ENCODE peak calls at places on chromosomes 6 and 20, in eight cellular contexts. N is fibroblast of lung, K is cardiac fibroblast, Q is AG04450, A is lower lobe of right lung, J is suprapubic skin, I is HCT116, R is mammary epithelial cell. S is an unnamed sample.

GRCh38 chr6:156508126-156508525 is 269.1 kb upstream of the ARID1B start:
- DNase-seq in J (no peak), I (no peak), K (no peak), A (no peak), Q (no peak), N (no peak), R (no peak), S (no peak)

GRCh38 chr20:40156600-40157307 is 532.3 kb downstream of the MAFB start:
- DNase-seq in N (no peak), R (no peak), K (no peak), A (no peak), Q (no peak), J (no peak), I (no peak), S (no peak)

GRCh38 chr6:105587349-105588115 is 184.7 kb upstream of the PREP start:
- DNase-seq in Q (no peak), N (peak), J (no peak), K (no peak), R (peak), I (no peak), A (no peak), S (no peak)

GRCh38 chr20:58457083-58457680 is 58.0 kb downstream of the APCDD1L start:
- DNase-seq in R (no peak), A (no peak), J (no peak), I (no peak), K (peak), N (peak), Q (peak), S (peak)

GRCh38 chr6:147201885-147202515 is 2.2 kb upstream of the STXBP5 start:
- DNase-seq in A (no peak), I (no peak), Q (no peak), J (no peak), N (peak), K (peak), R (peak), S (peak)

GRCh38 chr20:54345301-54345724 is 130.1 kb upstream of the DOK5 start:
- DNase-seq in K (peak), Q (peak), A (no peak), J (no peak), N (peak), I (peak), R (peak), S (peak)

GRCh38 chr20:15930324-15931305 is 642.6 kb downstream of the KIF16B start:
- DNase-seq in J (no peak), R (peak), I (no peak), N (peak), Q (peak), A (no peak), K (peak), S (peak)

GRCh38 chr6:49787176-49787575 is at the start of gene PGK2:
- DNase-seq in R (no peak), K (no peak), Q (no peak), I (peak), J (no peak), A (no peak), N (no peak), S (no peak)

GRCh38 chr6:45704056-45704790 is 311.4 kb downstream of the CLIC5 start:
- DNase-seq in Q (no peak), N (peak), R (peak), I (no peak), J (no peak), A (no peak), K (no peak), S (peak)

GRCh38 chr6:38773338-38773737 is 58.2 kb downstream of the DNAH8 start:
- DNase-seq in J (no peak), Q (no peak), N (no peak), A (no peak), R (peak), K (no peak), I (peak), S (no peak)

GRCh38 chr6:121187200-121187832 is 147.0 kb downstream of the TBC1D32 start:
- DNase-seq in K (no peak), I (no peak), Q (no peak), N (no peak), J (no peak), R (no peak), A (no peak), S (no peak)

GRCh38 chr6:54419885-54420284 is 111.6 kb downstream of the TINAG start:
- DNase-seq in I (no peak), N (peak), K (peak), R (peak), A (no peak), J (no peak), Q (peak), S (peak)

GRCh38 chr6:19731286-19731685 is 105.9 kb upstream of the ID4 start:
- DNase-seq in J (no peak), A (no peak), I (peak), R (peak), N (peak), Q (peak), K (peak), S (peak)

GRCh38 chr6:131717815-131718214 is 7.0 kb upstream of the CTAGE9 start:
- DNase-seq in K (no peak), A (no peak), R (peak), Q (no peak), I (no peak), N (no peak), J (no peak), S (peak)

GRCh38 chr6:14110001-14110818 is 7.4 kb upstream of the CD83 start:
- DNase-seq in N (no peak), J (no peak), K (no peak), R (no peak), A (no peak), Q (no peak), I (no peak), S (no peak)

GRCh38 chr6:41658551-41659069 is 20.3 kb downstream of the MDFI start:
- DNase-seq in I (no peak), Q (no peak), K (no peak), R (no peak), N (no peak), J (no peak), A (peak), S (no peak)

GRCh38 chr6:32603888-32604287 is 14.2 kb upstream of the HLA-DRB1 start:
- DNase-seq in N (no peak), R (no peak), K (no peak), A (no peak), J (no peak), I (no peak), Q (no peak), S (no peak)

GRCh38 chr6:47111685-47112084 is 69.6 kb upstream of the ADGRF1 start:
- DNase-seq in A (no peak), I (no peak), K (peak), J (no peak), R (peak), Q (peak), N (peak), S (peak)

GRCh38 chr6:51718533-51718932 is 368.9 kb downstream of the PKHD1 start:
- DNase-seq in I (no peak), Q (no peak), J (no peak), R (no peak), A (no peak), K (no peak), N (no peak), S (no peak)
- TF ChIP-seq CTCF in I (no peak), Q (no peak), J (no peak), R (no peak), A (no peak), K (no peak), N (no peak), S (no peak)

GRCh38 chr20:63737940-63738686 is 1.5 kb upstream of the SLC2A4RG start:
- DNase-seq in R (no peak), I (no peak), K (no peak), A (peak), J (peak), Q (no peak), N (no peak), S (no peak)

GRCh38 chr20:63740070-63740500 is 509 bp downstream of the SLC2A4RG start:
- DNase-seq in I (no peak), K (peak), R (no peak), Q (no peak), A (peak), J (no peak), N (peak), S (peak)

GRCh38 chr20:63737690-63737939 is 1.2 kb downstream of the LIME1 start:
- DNase-seq in J (no peak), I (no peak), A (no peak), R (no peak), K (no peak), Q (no peak), N (no peak), S (no peak)

GRCh38 chr20:63739129-63740069 is at the start of gene SLC2A4RG:
- DNase-seq in K (peak), A (peak), Q (no peak), R (peak), I (no peak), N (peak), J (peak), S (peak)

GRCh38 chr20:63738687-63739128 is 868 bp upstream of the SLC2A4RG start:
- DNase-seq in N (peak), A (peak), R (no peak), J (peak), K (peak), Q (no peak), I (no peak), S (peak)
- H3K4me3 ChIP-seq in N (no peak), A (peak), R (no peak), J (peak), K (no peak), Q (no peak), I (no peak), S (peak)

DNA sequence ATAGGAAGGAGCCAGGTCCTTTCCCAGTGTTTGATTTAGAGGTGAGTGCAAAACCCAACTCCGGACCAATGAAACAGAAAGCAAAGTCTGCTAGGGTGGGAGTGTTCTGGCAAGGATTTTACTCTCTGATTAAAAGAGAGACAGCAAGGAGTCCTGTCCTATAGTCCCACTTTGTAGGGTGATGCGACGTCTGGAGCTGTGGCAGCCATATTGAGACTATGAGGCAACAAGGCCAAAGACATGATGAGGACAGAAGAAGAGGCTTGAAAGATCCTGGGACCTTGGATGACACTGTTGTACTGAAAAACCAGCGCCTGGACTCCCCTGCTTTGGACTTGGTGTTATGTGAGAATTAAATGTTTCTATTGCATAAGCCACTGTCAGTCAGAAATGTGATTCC is 8.1 kb downstream of the SULF2 start:
- DNase-seq in A (no peak), K (no peak), I (no peak), N (no peak), R (no peak), J (no peak), Q (no peak), S (no peak)
- TF ChIP-seq CTCF in A (no peak), K (no peak), I (no peak), N (no peak), R (no peak), J (no peak), Q (no peak), S (no peak)

DNA sequence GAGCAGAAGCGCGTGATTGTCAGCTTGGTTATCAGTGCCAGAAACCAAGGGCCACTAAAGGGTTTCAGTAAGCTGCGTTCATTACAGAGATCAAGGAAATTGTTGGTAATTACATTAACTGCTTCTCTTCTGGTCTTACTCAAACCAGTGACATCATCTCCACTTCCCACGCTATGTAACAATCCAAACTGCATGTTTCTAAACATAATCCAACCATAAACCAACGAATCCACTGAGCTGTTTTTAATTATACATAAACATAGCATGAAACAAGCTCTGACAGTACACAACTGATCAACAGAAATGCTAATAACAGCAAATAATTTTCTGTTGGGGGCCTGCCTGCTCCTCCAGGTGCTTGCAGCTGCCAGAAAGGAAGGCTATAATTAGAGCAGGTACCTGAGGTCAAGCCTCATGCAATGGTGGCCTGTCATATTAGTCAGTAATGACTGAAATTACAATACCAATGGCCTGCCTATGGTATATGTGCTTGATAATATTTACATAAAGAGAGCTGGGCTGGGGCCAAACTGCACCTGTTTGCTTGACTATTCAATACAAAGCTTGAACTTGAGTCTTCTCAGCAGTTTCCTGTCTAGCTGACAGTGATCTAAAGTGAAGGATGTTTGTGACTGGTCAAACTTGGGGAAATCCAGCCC is 40.1 kb downstream of the ILRUN start:
- DNase-seq in Q (peak), A (no peak), K (peak), J (no peak), R (peak), I (no peak), N (peak), S (peak)
- H3K4me3 ChIP-seq in Q (peak), A (peak), K (peak), J (peak), R (peak), I (no peak), N (peak), S (peak)

DNA sequence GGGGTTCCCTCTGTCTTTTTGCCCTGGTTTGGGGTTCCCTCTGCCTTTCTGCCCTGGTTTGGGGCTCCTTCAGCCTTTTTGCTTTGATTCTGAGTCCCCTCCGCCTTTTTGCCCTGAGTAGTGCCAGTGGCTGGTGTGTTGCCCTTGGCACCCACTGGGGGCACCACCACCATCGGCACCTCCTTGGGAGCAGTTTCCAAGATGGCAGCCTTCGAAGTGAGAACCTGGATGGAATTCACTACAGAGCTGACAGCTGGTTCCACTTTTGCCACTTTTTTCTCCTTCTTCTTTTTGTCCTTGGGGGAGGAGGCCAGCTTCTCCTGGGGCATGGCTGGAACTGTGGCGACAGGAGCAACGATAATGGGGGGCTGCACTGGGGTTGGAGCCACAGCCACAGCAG is 22.2 kb downstream of the RRBP1 start:
- DNase-seq in R (no peak), N (no peak), Q (no peak), J (no peak), I (no peak), K (no peak), A (no peak), S (no peak)
- TF ChIP-seq CTCF in R (no peak), N (no peak), Q (peak), J (no peak), I (no peak), K (no peak), A (no peak), S (no peak)

GRCh38 chr6:82239597-82239996 is 7.9 kb downstream of the IBTK start:
- DNase-seq in N (no peak), Q (no peak), I (no peak), J (no peak), A (no peak), R (no peak), K (no peak), S (no peak)
- H3K4me3 ChIP-seq in N (no peak), Q (no peak), I (no peak), J (no peak), A (no peak), R (no peak), K (no peak), S (no peak)

DNA sequence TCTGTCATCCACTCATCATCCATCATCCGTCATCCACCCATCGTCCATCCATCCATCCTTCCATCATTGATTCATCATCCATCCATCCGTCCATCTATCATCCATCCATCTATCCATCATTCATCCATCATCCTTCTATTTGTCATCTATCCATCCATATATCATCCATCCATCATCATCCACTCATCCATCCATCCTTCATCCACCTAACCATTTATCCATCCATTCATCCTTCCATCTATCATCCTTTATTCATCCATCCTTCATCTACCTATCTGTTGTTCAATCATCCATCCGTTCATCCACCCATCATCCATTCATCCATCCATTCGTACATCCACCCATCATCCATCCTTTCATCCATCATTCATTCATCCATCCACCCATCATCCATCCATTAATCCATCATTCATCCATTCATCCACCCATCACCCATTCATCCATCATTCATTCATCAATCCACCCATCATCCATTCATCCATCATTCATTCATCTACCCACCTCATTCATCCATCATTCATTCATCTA is 266.4 kb downstream of the CDH4 start:
- DNase-seq in R (no peak), Q (no peak), A (no peak), N (no peak), K (no peak), I (no peak), J (no peak), S (no peak)
- TF ChIP-seq CTCF in R (no peak), Q (no peak), A (no peak), N (no peak), K (no peak), I (no peak), J (no peak), S (no peak)

GRCh38 chr20:21397341-21398108 is at the start of gene NKX2-4:
- DNase-seq in I (no peak), A (no peak), Q (no peak), N (peak), K (no peak), R (no peak), J (no peak), S (no peak)
- H3K4me3 ChIP-seq in I (no peak), A (peak), Q (no peak), N (no peak), K (no peak), R (peak), J (peak), S (no peak)

S was measured in choroid plexus epithelial cell.